ENCODE peak calls at places on chromosomes 5 and 9, in eight cellular contexts. J is foreskin fibroblast, G is HFF-Myc, W is prostate gland, H is body of pancreas, D is omental fat pad, B is ovary, K is kidney. Z is an unnamed sample.

GRCh38 chr9:32255026-32255425 is 129.4 kb upstream of the ACO1 start:
- DNase-seq in D (no peak), H (no peak), J (no peak), W (no peak), G (no peak), B (no peak), K (no peak), Z (no peak)

GRCh38 chr5:137609122-137609521 is 110.0 kb upstream of the SPOCK1 start:
- DNase-seq in J (peak), H (no peak), B (no peak), D (no peak), W (no peak), G (no peak), K (no peak), Z (no peak)

GRCh38 chr5:35138232-35138631 is 90.5 kb upstream of the AGXT2 start:
- DNase-seq in B (no peak), J (peak), H (no peak), K (no peak), G (no peak), D (no peak), W (no peak), Z (no peak)

GRCh38 chr9:114779352-114779845 is 26.4 kb downstream of the TNFSF15 start:
- DNase-seq in W (peak), B (no peak), D (no peak), G (no peak), J (no peak), K (peak), H (peak), Z (no peak)

GRCh38 chr5:122906768-122907167 is 61.4 kb downstream of the SNX24 start:
- DNase-seq in K (no peak), H (no peak), B (peak), J (no peak), W (no peak), D (no peak), G (no peak), Z (no peak)

GRCh38 chr5:176995896-176996767 is 10.4 kb downstream of the UIMC1 start:
- DNase-seq in D (no peak), H (no peak), B (no peak), J (peak), K (no peak), G (no peak), W (no peak), Z (no peak)

GRCh38 chr5:95843733-95844223 is 21.3 kb upstream of the GLRX start:
- DNase-seq in D (no peak), J (no peak), B (no peak), W (peak), H (no peak), G (no peak), K (no peak), Z (no peak)

GRCh38 chr5:132260051-132260450 is 2.6 kb downstream of the PDLIM4 start:
- DNase-seq in H (no peak), J (no peak), K (peak), D (no peak), G (no peak), B (no peak), W (no peak), Z (peak)

GRCh38 chr5:127550652-127551409 is 33.4 kb downstream of the PRRC1 start:
- DNase-seq in J (no peak), K (no peak), W (no peak), H (no peak), D (no peak), B (no peak), G (no peak), Z (no peak)

GRCh38 chr5:140555747-140556312 is 1.4 kb downstream of the SRA1 start:
- DNase-seq in G (no peak), D (no peak), K (no peak), H (no peak), W (no peak), B (no peak), J (no peak), Z (no peak)

GRCh38 chr9:110104201-110104845 is 103.6 kb downstream of the C9orf152 start:
- DNase-seq in G (no peak), H (no peak), K (no peak), W (no peak), B (no peak), D (no peak), J (no peak), Z (no peak)

GRCh38 chr5:79512692-79513518 is 1.0 kb downstream of the HOMER1 start:
- DNase-seq in H (no peak), G (no peak), D (no peak), K (no peak), W (no peak), B (no peak), J (peak), Z (no peak)

GRCh38 chr9:70229579-70229978 is 29.2 kb upstream of the SMC5 start:
- DNase-seq in K (no peak), W (no peak), B (no peak), G (no peak), D (no peak), H (no peak), J (peak), Z (no peak)
- TF ChIP-seq CTCF in K (no peak), W (no peak), B (peak), G (peak), D (no peak), H (peak), J (peak), Z (peak)

GRCh38 chr5:39716532-39716971 is 291.8 kb upstream of the DAB2 start:
- DNase-seq in G (no peak), B (no peak), D (no peak), H (peak), K (no peak), J (peak), W (no peak), Z (no peak)
- TF ChIP-seq CTCF in G (peak), B (no peak), D (no peak), H (peak), K (peak), J (peak), W (peak), Z (peak)

GRCh38 chr9:95342571-95342970 is 25.1 kb upstream of the FANCC start:
- DNase-seq in G (no peak), H (no peak), W (no peak), J (no peak), B (no peak), K (no peak), D (no peak), Z (no peak)

GRCh38 chr9:95344735-95345134 is 27.2 kb upstream of the FANCC start:
- DNase-seq in H (no peak), G (no peak), W (no peak), B (no peak), J (no peak), K (no peak), D (no peak), Z (no peak)

GRCh38 chr9:95343725-95344287 is 26.3 kb upstream of the FANCC start:
- DNase-seq in G (no peak), D (no peak), W (no peak), K (no peak), B (no peak), H (no peak), J (no peak), Z (no peak)

GRCh38 chr9:95338243-95338642 is 20.7 kb upstream of the FANCC start:
- DNase-seq in J (no peak), K (no peak), G (no peak), W (no peak), H (no peak), B (no peak), D (no peak), Z (no peak)

DNA sequence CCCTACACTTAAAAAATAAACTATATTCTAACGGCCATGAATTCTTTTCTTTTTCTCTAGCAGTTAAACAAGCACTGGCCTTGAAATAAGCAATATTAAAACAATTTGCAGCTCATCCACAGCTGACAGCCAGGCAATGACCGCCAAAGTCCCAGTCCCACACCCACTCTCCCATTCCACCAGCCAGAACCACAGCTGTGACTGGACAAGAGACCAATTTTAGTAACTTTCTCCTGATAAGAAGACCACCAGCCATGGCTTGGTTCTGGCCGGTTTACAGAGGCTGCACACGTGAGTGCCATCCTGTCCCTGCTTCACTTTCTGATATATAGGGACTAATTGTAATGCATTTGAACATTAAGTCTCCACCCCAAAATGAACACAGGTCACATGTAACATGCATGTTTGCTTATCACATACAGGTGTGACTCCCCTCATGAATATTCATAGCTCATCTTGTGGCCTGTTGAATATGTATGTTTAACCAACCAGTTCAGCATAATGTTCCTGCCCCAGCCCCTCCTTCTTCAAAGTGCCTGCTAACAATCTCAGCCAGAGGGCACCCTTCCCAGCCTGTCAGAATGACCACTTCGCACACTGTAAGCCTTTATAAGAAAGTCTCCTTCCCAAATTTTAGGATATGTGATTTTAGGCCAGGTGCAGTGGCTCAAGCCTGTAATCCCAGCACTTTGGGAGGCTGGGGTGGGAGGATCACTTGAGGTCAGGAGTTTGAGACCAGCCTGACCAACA is 23.9 kb upstream of the FANCC start:
- DNase-seq in J (peak), G (no peak), K (no peak), B (no peak), H (peak), D (no peak), W (no peak), Z (no peak)
- TF ChIP-seq CTCF in J (peak), G (peak), K (no peak), B (no peak), H (peak), D (no peak), W (peak), Z (peak)

GRCh38 chr9:132742821-132743311 is 72.6 kb downstream of the GTF3C4 start:
- DNase-seq in W (no peak), K (no peak), G (no peak), H (no peak), D (no peak), J (no peak), B (no peak), Z (no peak)

GRCh38 chr9:132740526-132741309 is 70.5 kb downstream of the GTF3C4 start:
- DNase-seq in H (no peak), W (no peak), K (no peak), G (no peak), J (no peak), D (no peak), B (no peak), Z (no peak)

GRCh38 chr9:132745911-132746709 is 75.8 kb downstream of the GTF3C4 start:
- DNase-seq in D (no peak), J (no peak), B (no peak), W (no peak), G (no peak), H (no peak), K (peak), Z (no peak)

GRCh38 chr9:132744881-132745761 is 74.9 kb downstream of the GTF3C4 start:
- DNase-seq in H (no peak), G (no peak), J (peak), K (no peak), B (no peak), D (no peak), W (no peak), Z (no peak)

DNA sequence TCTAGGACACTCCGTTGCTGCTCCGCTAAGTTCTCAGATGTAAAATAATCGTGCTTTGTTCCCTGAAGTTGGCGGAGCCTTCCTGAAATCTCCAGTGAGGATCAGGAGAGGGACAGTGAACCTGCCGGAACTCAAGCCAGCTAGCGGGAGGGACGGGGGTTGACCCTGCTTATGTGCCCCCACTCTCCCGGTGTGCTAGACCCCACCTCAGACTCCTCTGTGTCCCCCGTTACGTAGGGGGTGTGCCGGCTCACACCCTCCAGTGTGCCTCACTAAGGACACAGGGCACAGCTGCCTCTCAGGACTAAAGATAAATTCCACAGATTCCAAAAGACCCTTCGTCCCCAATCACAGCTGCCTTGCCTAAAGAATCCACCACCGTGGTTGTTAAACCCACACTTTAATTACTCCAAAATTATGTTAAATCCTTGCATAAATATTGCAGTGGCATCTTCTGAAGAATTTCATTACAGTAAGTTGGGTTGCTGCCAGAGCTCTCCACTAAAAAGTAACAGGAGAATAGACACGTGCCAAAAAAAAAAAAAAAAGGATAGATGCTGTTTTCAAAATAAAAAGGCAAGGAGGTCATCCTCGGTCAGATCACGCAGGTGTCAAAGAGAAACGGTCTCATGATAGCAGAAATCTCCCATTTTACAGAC is 73.8 kb downstream of the GTF3C4 start:
- DNase-seq in K (no peak), W (no peak), D (no peak), J (no peak), B (no peak), H (no peak), G (no peak), Z (no peak)
- TF ChIP-seq CTCF in K (no peak), W (no peak), D (no peak), J (no peak), B (no peak), H (no peak), G (no peak), Z (no peak)

GRCh38 chr5:136147632-136148031 is 15.0 kb downstream of the SMAD5 start:
- DNase-seq in B (no peak), D (no peak), J (no peak), K (no peak), G (no peak), W (no peak), H (no peak), Z (no peak)
- TF ChIP-seq CTCF in B (no peak), D (no peak), J (no peak), K (no peak), G (no peak), W (no peak), H (no peak), Z (no peak)

DNA sequence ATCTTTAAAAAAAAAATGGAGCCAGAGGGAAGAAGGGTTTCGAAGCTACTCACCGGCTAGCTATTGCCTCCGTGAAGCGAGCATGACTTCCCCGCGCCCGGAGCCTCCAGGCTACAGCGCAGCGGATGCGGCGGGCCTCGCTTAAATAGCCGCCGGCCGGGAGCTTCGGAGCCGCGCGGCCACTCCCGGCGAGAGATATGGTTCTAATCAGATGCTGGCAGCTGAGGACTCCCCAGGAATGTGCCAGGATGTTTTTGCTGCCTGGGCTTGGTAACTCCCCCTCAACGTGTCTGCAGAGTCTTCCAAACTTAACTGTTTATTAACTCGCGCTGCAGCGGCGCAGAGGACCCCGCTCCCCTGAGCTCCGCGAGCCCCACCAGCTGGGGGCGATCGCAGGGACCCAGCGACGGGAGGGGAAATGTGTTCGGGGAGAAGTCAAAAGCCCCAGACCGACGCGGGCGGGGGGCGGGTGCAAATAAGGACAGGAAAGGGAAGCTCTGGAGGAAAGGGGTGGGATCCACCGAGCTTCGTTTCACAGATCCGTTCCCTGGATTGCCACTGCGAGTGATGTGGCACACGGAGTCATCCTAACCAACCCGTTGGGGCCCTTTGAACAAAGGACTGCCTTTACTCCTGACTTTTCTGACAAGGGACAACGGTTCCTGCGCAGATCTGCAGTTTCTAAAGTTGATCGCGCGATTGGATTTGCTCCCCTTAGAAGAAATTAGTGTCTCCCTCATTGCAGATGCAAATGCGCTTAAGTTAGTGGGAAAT is at the start of gene DAB2:
- DNase-seq in H (peak), B (peak), D (peak), G (peak), W (peak), J (peak), K (peak), Z (peak)
- TF ChIP-seq CTCF in H (peak), B (peak), D (no peak), G (peak), W (peak), J (peak), K (peak), Z (peak)